ENCODE peak calls at places on chromosomes 13 and 19, in nine cellular contexts. L is astrocyte of the spinal cord, E is heart right ventricle, O is GM23248, I is cardiac fibroblast, P is psoas muscle, W is mucosa of descending colon, S is mammary epithelial cell, H is uterus. M is an unnamed sample.

GRCh38 chr13:110818747-110819146 is 96.1 kb downstream of the ANKRD10 start:
- DNase-seq in S (no peak), E (no peak), H (no peak), O (no peak), P (no peak), I (no peak), L (no peak), W (no peak), M (no peak)

GRCh38 chr13:84917252-84917878 is 881.9 kb downstream of the SLITRK6 start:
- DNase-seq in S (peak), L (peak), H (no peak), O (peak), E (no peak), P (no peak), W (no peak), I (peak), M (peak)

GRCh38 chr13:40026741-40027140 is 371.3 kb downstream of the COG6 start:
- DNase-seq in O (no peak), E (no peak), H (no peak), W (no peak), I (no peak), S (no peak), P (no peak), L (no peak), M (no peak)

GRCh38 chr19:5051619-5052018 is 82.7 kb downstream of the KDM4B start:
- DNase-seq in W (no peak), L (no peak), S (no peak), H (no peak), I (no peak), E (no peak), P (no peak), O (no peak), M (no peak)

GRCh38 chr13:30119476-30119875 is 187.9 kb downstream of the KATNAL1 start:
- DNase-seq in O (peak), L (peak), P (no peak), H (peak), S (peak), I (peak), E (no peak), W (no peak), M (peak)

GRCh38 chr19:30069535-30070197 is 127.6 kb downstream of the URI1 start:
- DNase-seq in L (no peak), O (no peak), E (no peak), W (no peak), I (no peak), H (no peak), S (no peak), P (peak), M (no peak)

GRCh38 chr13:50670847-50671542 is 172.5 kb downstream of the DLEU7 start:
- DNase-seq in E (no peak), H (no peak), W (no peak), I (no peak), O (peak), S (no peak), P (no peak), L (no peak), M (no peak)

GRCh38 chr19:42366676-42367075 is 23.4 kb downstream of the CNFN start:
- DNase-seq in L (no peak), I (no peak), O (no peak), H (no peak), S (no peak), E (no peak), W (no peak), P (no peak), M (no peak)

GRCh38 chr19:4052993-4053422 is 13.7 kb downstream of the ZBTB7A start:
- DNase-seq in E (no peak), P (no peak), H (no peak), W (peak), I (peak), L (no peak), S (no peak), O (no peak), M (peak)

GRCh38 chr13:100490692-100491091 is 97.9 kb downstream of the GGACT start:
- DNase-seq in E (no peak), L (peak), P (no peak), W (no peak), S (no peak), O (no peak), I (no peak), H (no peak), M (no peak)

GRCh38 chr19:37333457-37333856 is 37.4 kb upstream of the ZNF527 start:
- DNase-seq in P (no peak), S (peak), I (peak), W (no peak), E (no peak), O (peak), L (no peak), H (no peak), M (peak)

GRCh38 chr19:8065489-8066261 is 13.1 kb downstream of the CCL25 start:
- DNase-seq in L (no peak), P (no peak), E (no peak), S (no peak), W (no peak), I (no peak), O (no peak), H (no peak), M (no peak)

GRCh38 chr13:84433024-84433423 is 550.8 kb upstream of the SLITRK1 start:
- DNase-seq in H (no peak), P (no peak), I (peak), L (peak), S (no peak), E (no peak), W (no peak), O (peak), M (no peak)

GRCh38 chr13:103471896-103472295 is 405.7 kb upstream of the SLC10A2 start:
- DNase-seq in E (no peak), O (no peak), P (no peak), L (no peak), W (no peak), S (no peak), I (no peak), H (no peak), M (no peak)

GRCh38 chr19:31436121-31436776 is 87.0 kb upstream of the TSHZ3 start:
- DNase-seq in L (no peak), O (peak), S (peak), W (no peak), I (peak), H (no peak), E (no peak), P (no peak), M (no peak)

DNA sequence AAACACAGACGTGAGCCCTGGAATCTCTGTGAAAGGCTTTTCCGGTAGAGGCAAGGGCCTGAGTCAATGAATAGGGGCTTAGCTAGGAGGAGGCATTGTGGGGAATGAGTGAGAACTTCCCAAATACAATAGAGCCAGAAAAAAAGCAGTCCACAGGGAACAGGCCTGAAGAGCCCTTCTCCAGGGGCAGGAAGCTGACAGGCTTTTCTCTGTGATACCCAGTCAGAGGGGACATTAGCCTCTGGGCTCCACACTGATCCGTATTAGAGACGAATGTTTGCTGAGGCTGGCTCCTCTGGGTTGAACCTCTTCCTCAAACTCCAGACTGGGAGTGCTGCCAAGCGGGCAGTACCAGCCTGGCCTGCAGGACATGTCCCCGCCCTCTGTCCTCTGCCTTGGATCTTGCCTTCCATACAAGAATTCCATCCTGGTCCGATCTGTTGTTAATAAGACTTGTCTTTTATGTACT is 2.3 kb downstream of the DHRS12 start:
- DNase-seq in P (peak), O (peak), S (peak), H (no peak), E (peak), L (no peak), W (peak), I (peak), M (peak)
- H3K4me3 ChIP-seq in P (no peak), O (no peak), S (no peak), H (no peak), E (no peak), L (no peak), W (no peak), I (no peak), M (no peak)

GRCh38 chr19:50148528-50148927 is 14.6 kb downstream of the IZUMO2 start:
- DNase-seq in H (no peak), L (no peak), W (no peak), I (no peak), O (no peak), E (no peak), S (no peak), P (no peak), M (no peak)
- H3K4me3 ChIP-seq in H (no peak), L (no peak), W (no peak), I (peak), O (peak), E (peak), S (no peak), P (peak), M (peak)

GRCh38 chr13:44051405-44051804 is 171.7 kb downstream of the LACC1 start:
- DNase-seq in E (no peak), O (no peak), H (no peak), P (no peak), S (no peak), I (no peak), L (no peak), W (no peak), M (no peak)

GRCh38 chr13:44051923-44052322 is 172.2 kb downstream of the LACC1 start:
- DNase-seq in W (no peak), O (peak), L (peak), E (no peak), P (no peak), S (no peak), I (no peak), H (no peak), M (peak)

GRCh38 chr13:44054525-44054924 is 174.8 kb downstream of the LACC1 start:
- DNase-seq in I (no peak), H (no peak), O (no peak), S (no peak), W (no peak), P (no peak), L (no peak), E (no peak), M (no peak)

GRCh38 chr13:44050450-44051063 is 170.9 kb downstream of the LACC1 start:
- DNase-seq in E (no peak), L (peak), P (no peak), O (peak), W (no peak), S (peak), H (no peak), I (peak), M (peak)

DNA sequence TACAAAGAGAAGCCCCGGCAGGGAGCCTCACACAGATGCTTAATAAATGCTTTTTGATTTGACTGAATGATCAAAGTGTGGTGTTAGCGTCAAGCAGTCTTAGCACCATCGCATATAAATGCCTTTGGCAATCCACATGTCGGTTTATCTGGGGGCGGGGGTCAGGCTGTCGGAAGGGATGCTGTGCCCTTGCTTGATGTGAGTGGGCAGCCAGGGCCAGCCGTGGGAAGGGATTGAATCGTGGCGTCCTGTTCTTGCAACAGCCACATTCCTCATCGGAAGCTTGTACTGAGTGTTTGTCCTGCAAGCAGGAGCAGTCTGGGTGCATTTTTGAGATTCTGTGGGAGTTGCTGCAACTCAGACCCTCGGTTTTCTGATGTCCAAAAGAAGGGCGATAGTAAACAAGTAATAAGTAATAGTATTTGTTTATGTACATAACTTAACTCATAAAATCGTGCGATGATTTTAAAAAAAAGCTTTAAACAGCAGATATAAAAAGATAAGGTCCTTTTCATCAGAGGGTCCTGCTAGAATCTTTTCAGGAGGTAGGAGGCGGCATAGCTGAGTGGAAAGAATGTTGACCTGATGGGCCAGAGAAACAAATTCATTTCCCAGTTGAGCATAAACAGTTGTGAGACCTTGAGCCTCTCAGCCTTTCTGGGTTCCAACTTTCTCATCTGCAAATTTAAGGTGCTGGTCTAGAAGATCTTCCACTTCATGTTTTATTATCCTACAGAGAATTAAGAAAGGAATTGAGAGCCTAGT is 173.3 kb downstream of the LACC1 start:
- DNase-seq in H (peak), W (no peak), S (no peak), I (peak), P (no peak), O (peak), L (peak), E (no peak), M (no peak)
- H3K4me3 ChIP-seq in H (no peak), W (no peak), S (no peak), I (no peak), P (no peak), O (no peak), L (no peak), E (no peak), M (no peak)

GRCh38 chr19:11633223-11633622 is 35.9 kb downstream of the ZNF627 start:
- DNase-seq in E (no peak), L (no peak), I (no peak), H (no peak), W (no peak), O (no peak), S (no peak), P (no peak), M (no peak)

GRCh38 chr19:11639602-11640471 is 42.6 kb downstream of the ZNF627 start:
- DNase-seq in H (peak), W (peak), S (peak), O (peak), L (peak), P (peak), I (peak), E (peak), M (peak)

GRCh38 chr19:11641241-11641640 is 44.0 kb downstream of the ZNF627 start:
- DNase-seq in O (no peak), S (no peak), H (no peak), W (no peak), P (no peak), I (no peak), E (no peak), L (no peak), M (no peak)

GRCh38 chr19:11642902-11643301 is 45.6 kb downstream of the ZNF627 start:
- DNase-seq in E (no peak), I (no peak), P (no peak), S (no peak), L (no peak), H (no peak), W (no peak), O (no peak), M (no peak)

DNA sequence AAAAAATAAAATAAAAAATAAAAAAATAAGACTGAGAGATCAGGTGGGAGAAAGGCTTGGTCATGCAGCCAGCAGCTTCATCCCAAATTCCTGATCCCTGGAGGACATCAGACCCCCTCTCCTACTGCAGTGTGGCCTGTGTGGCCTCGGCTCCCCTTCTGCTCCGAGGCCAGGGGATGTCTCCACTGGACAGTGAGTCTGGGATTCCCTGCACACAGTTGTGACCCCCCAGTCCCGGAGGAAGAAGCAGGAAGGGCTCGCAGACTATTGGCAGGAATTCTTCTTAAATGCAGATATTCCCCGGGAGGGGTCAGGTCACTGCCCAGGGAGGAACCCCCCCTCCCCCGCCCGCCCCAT is 41.9 kb downstream of the ZNF627 start:
- DNase-seq in W (no peak), P (no peak), L (no peak), O (no peak), E (no peak), H (peak), S (no peak), I (no peak), M (no peak)
- H3K4me3 ChIP-seq in W (no peak), P (peak), L (peak), O (peak), E (peak), H (peak), S (no peak), I (no peak), M (peak)

GRCh38 chr19:50661087-50661486 is 11.8 kb downstream of the C19orf81 start:
- DNase-seq in O (no peak), H (no peak), L (no peak), P (no peak), S (no peak), I (no peak), W (no peak), E (no peak), M (no peak)

GRCh38 chr19:50658438-50659317 is 9.4 kb downstream of the C19orf81 start:
- DNase-seq in H (peak), L (peak), I (peak), P (peak), S (peak), O (peak), E (peak), W (peak), M (peak)

GRCh38 chr19:50657672-50658437 is 8.6 kb downstream of the C19orf81 start:
- DNase-seq in W (peak), O (peak), S (peak), I (peak), P (peak), H (peak), E (peak), L (peak), M (peak)

GRCh38 chr19:50660083-50660366 is 10.8 kb downstream of the C19orf81 start:
- DNase-seq in W (no peak), L (no peak), I (no peak), E (no peak), H (no peak), S (no peak), P (no peak), O (no peak), M (no peak)

GRCh38 chr19:50659318-50660082 is 10.3 kb downstream of the C19orf81 start:
- DNase-seq in L (no peak), O (no peak), W (no peak), E (no peak), H (no peak), I (no peak), P (no peak), S (no peak), M (no peak)
- H3K4me3 ChIP-seq in L (no peak), O (peak), W (no peak), E (peak), H (no peak), I (no peak), P (no peak), S (no peak), M (peak)

GRCh38 chr19:48689438-48689837 is 6.3 kb upstream of the FUT2 start:
- DNase-seq in W (no peak), H (peak), O (no peak), P (no peak), E (no peak), L (no peak), S (no peak), I (no peak), M (peak)

GRCh38 chr19:48685583-48685982 is 10.2 kb upstream of the FUT2 start:
- DNase-seq in E (no peak), O (no peak), S (peak), W (no peak), I (no peak), L (no peak), H (no peak), P (no peak), M (peak)

GRCh38 chr19:48683349-48683748 is 10.5 kb upstream of the NTN5 start:
- DNase-seq in H (peak), I (peak), O (peak), E (peak), L (peak), P (peak), S (no peak), W (no peak), M (no peak)

GRCh38 chr19:48681127-48681470 is 8.3 kb upstream of the NTN5 start:
- DNase-seq in W (no peak), I (peak), O (peak), L (peak), P (no peak), E (no peak), S (peak), H (no peak), M (no peak)

DNA sequence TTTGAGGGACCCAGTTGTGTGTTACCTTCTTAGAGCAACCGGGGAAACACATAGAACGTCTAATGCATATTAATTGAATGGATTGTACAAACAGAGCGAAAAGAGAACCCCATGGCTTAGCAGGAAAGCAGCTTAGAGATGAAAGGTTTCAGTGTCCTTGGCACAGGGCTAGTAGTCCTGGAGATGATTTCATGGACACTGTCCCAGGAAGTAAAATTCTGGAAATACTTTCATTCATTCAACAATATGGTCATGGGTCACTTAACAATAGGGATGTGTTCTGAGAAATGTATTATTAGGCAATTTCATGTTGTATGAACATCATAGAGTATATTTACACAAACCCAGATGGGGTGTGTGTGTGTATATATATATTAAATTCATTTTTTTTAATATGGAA is 9.7 kb upstream of the FUT2 start:
- DNase-seq in H (no peak), P (no peak), W (no peak), L (no peak), I (no peak), E (no peak), S (no peak), O (no peak), M (peak)
- H3K4me3 ChIP-seq in H (no peak), P (no peak), W (no peak), L (no peak), I (no peak), E (no peak), S (no peak), O (no peak), M (no peak)

DNA sequence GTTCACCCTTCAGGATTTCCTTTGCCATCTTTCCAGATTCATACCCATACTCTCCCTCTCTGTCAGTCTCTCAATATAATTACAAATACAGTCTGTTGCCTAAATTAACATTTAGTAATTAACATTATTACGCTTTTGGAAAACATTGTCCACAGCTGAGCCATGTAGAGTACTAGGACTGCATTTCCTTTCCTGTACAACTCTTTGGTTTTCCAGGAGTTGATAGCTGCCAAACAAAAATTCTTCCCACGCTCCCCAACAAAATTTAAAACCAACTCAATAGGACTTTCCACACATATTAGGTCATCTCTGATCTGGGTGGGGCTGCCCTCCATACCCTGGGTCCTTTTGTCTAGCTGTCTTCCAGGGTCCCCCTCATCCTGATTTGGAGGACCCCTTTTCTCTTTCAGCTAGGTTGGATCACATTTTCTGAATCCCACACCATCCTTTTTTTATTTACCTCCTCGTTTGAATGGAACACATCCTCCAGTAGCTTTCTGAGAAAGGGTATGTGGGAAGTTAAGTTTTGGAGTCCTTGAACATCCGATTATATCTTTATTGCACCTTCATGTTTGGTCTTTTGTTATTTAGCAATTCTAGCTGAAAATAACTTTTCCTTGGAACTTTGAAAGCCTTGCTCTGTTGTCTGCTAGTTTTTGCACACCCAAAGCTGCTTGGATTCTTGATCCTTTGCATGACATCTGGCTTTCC is 17.7 kb downstream of the ONECUT3 start:
- DNase-seq in P (no peak), H (no peak), W (no peak), O (no peak), L (no peak), E (no peak), I (no peak), S (no peak), M (no peak)
- H3K4me3 ChIP-seq in P (no peak), H (no peak), W (no peak), O (no peak), L (no peak), E (no peak), I (no peak), S (no peak), M (no peak)